ENCODE peak calls at places on chromosomes 6 and 20, in nine cellular contexts. L is Caco-2, F is neural crest cell, V is fibroblast of mammary gland, I is K562, N is thyroid gland, M is HepG2, B is kidney epithelial cell, P is GM12865. H is an unnamed sample.

GRCh38 chr20:910132-910839 is 5.8 kb downstream of the ANGPT4 start:
- DNase-seq in I (no peak), V (no peak), B (no peak), P (no peak), M (no peak), L (no peak), N (no peak), F (no peak), H (no peak)

GRCh38 chr6:156410649-156411048 is 366.5 kb upstream of the ARID1B start:
- DNase-seq in P (no peak), I (no peak), N (no peak), V (no peak), L (no peak), M (no peak), B (no peak), F (no peak), H (no peak)

GRCh38 chr6:53984163-53984562 is 127.1 kb upstream of the MLIP start:
- DNase-seq in B (peak; percentile 91), M (peak; percentile 15), P (no peak), N (no peak), V (peak; percentile 96), I (no peak), F (no peak), L (no peak), H (no peak)

GRCh38 chr6:96836579-96837137 is 619 bp downstream of the GPR63 start:
- DNase-seq in V (no peak), B (no peak), L (peak; percentile 3), M (no peak), N (peak; percentile 12), P (peak; percentile 25), I (peak; percentile 53), F (peak; percentile 8), H (no peak)

GRCh38 chr20:59020938-59021551 is 1.8 kb downstream of the TUBB1 start:
- DNase-seq in M (no peak), N (no peak), V (peak; percentile 35), F (no peak), L (no peak), P (no peak), I (peak; percentile 58), B (no peak), H (no peak)

GRCh38 chr6:120111001-120111400 is 761.4 kb upstream of the MAN1A1 start:
- DNase-seq in F (no peak), I (no peak), B (no peak), P (no peak), N (no peak), L (no peak), V (no peak), M (no peak), H (no peak)

GRCh38 chr6:136859430-136859829 is 37.0 kb downstream of the PEX7 start:
- DNase-seq in L (no peak), V (no peak), P (no peak), B (no peak), N (no peak), I (no peak), M (no peak), F (no peak), H (no peak)

GRCh38 chr6:62150048-62150663 is 135.9 kb downstream of the KHDRBS2 start:
- DNase-seq in F (peak; percentile 12), P (peak; percentile 43), B (peak; percentile 12), M (peak; percentile 72), L (peak; percentile 52), N (peak; percentile 34), I (peak; percentile 28), V (peak; percentile 53), H (no peak)

GRCh38 chr6:33763483-33763882 is 16.8 kb upstream of the IP6K3 start:
- DNase-seq in P (no peak), V (no peak), I (no peak), M (no peak), F (no peak), B (no peak), N (no peak), L (no peak), H (no peak)

GRCh38 chr20:32358883-32359632 is 927 bp downstream of the ASXL1 start:
- DNase-seq in M (peak; percentile 85), L (peak; percentile 92), F (peak; percentile 72), N (peak; percentile 71), V (peak; percentile 54), I (peak; percentile 92), B (no peak), P (peak; percentile 81), H (peak; percentile 76)

GRCh38 chr6:149032318-149032598 is 285.3 kb upstream of the TAB2 start:
- DNase-seq in V (no peak), I (no peak), L (no peak), N (no peak), F (no peak), P (no peak), B (no peak), M (no peak), H (no peak)

GRCh38 chr6:106141441-106142237 is 55.5 kb downstream of the PRDM1 start:
- DNase-seq in F (no peak), I (no peak), V (peak; percentile 7), M (no peak), L (no peak), P (peak; percentile 96), B (no peak), N (no peak), H (no peak)

GRCh38 chr6:45192556-45192955 is 135.6 kb upstream of the RUNX2 start:
- DNase-seq in P (no peak), L (no peak), B (peak; percentile 2), F (no peak), M (no peak), I (no peak), N (no peak), V (peak; percentile 32), H (no peak)

GRCh38 chr6:134739299-134740090 is 210.4 kb downstream of the ALDH8A1 start:
- DNase-seq in B (no peak), I (no peak), V (peak; percentile 54), P (no peak), N (no peak), M (no peak), F (no peak), L (no peak), H (no peak)

GRCh38 chr6:134738486-134738885 is 211.4 kb downstream of the ALDH8A1 start:
- DNase-seq in M (no peak), P (no peak), F (no peak), N (no peak), I (no peak), B (no peak), V (no peak), L (no peak), H (no peak)

GRCh38 chr6:134740473-134741192 is 209.3 kb downstream of the ALDH8A1 start:
- DNase-seq in M (no peak), B (no peak), F (no peak), N (no peak), P (no peak), I (no peak), L (no peak), V (peak; percentile 61), H (no peak)

GRCh38 chr6:134744301-134744700 is 205.6 kb downstream of the ALDH8A1 start:
- DNase-seq in L (no peak), N (no peak), B (no peak), F (no peak), I (no peak), M (no peak), V (peak; percentile 12), P (no peak), H (no peak)

GRCh38 chr6:134741193-134741521 is 208.7 kb downstream of the ALDH8A1 start:
- DNase-seq in M (no peak), N (peak; percentile 24), V (no peak), P (peak; percentile 3), B (no peak), L (peak; percentile 5), I (no peak), F (no peak), H (no peak)
- TF ChIP-seq CTCF in M (peak; percentile 47), N (no peak), V (no peak), P (peak; percentile 9), B (peak; percentile 39), L (peak; percentile 24), I (peak; percentile 26), F (peak; percentile 34), H (peak; percentile 33)

GRCh38 chr6:5260661-5261544 is at the start of the genes FARS2 and LYRM4:
- DNase-seq in F (peak; percentile 89), P (peak; percentile 93), I (peak; percentile 97), L (peak; percentile 92), M (peak; percentile 79), N (peak; percentile 92), B (peak; percentile 25), V (peak; percentile 74), H (peak; percentile 81)
- TF ChIP-seq CTCF in F (peak; percentile 59), P (no peak), I (no peak), L (no peak), M (peak; percentile 39), N (no peak), B (peak; percentile 34), V (peak; percentile 8), H (peak; percentile 50)

GRCh38 chr20:53195882-53196610 is 223.9 kb downstream of the TSHZ2 start:
- DNase-seq in V (peak; percentile 17), N (no peak), L (no peak), I (peak; percentile 49), M (no peak), P (no peak), B (no peak), F (no peak), H (no peak)
- TF ChIP-seq CTCF in V (no peak), N (no peak), L (no peak), I (peak; percentile 29), M (no peak), P (no peak), B (no peak), F (no peak), H (no peak)

GRCh38 chr6:170523256-170524187 is 29.6 kb downstream of the PSMB1 start:
- DNase-seq in F (no peak), B (no peak), N (no peak), M (no peak), I (no peak), P (no peak), L (no peak), V (no peak), H (no peak)

GRCh38 chr6:170525795-170526194 is 27.3 kb downstream of the PSMB1 start:
- DNase-seq in P (no peak), F (no peak), M (no peak), L (no peak), B (no peak), V (no peak), I (no peak), N (no peak), H (no peak)

GRCh38 chr6:170516783-170517616 is 36.1 kb downstream of the PSMB1 start:
- DNase-seq in P (peak; percentile 71), F (peak; percentile 37), B (peak; percentile 35), I (no peak), V (peak; percentile 79), N (peak; percentile 54), L (peak; percentile 65), M (peak; percentile 74), H (peak; percentile 25)

GRCh38 chr6:170524188-170524535 is 28.9 kb downstream of the PSMB1 start:
- DNase-seq in F (no peak), I (no peak), L (no peak), N (no peak), B (no peak), P (no peak), M (no peak), V (no peak), H (no peak)

DNA sequence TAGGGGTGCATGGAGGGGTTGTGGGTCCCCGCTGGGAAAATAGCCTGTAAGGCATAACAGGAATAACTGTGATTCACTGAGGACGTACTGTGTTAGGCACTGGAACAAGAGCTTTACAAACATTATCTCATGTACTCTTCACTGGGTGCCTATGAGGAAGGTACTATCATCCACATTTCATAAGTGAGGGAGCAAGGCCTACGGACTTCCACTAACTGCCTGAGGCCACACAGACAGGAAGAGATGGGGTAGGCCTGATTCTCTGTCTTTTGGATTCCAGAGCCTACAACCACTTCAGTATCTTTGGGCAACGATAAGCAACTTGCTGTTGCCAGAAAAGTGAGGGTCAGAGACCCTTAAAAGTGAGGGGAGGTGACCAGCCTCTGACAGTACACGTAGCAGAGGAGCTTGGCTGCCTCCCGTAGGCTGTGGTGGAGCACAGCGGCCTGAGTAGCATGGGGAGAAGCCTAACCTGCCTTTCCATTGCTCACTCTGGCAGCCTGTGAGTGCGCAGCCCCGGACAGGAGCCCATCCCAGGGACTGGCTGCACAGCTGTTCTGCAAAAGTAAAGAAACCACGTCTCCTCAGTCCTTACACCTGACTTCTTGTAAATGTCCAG is 30.4 kb downstream of the PSMB1 start:
- DNase-seq in I (no peak), N (no peak), F (no peak), V (peak; percentile 16), L (peak; percentile 31), M (no peak), P (no peak), B (no peak), H (no peak)
- TF ChIP-seq CTCF in I (peak; percentile 38), N (no peak), F (peak; percentile 46), V (peak; percentile 31), L (peak; percentile 12), M (peak; percentile 52), P (peak; percentile 12), B (peak; percentile 46), H (peak; percentile 47)

H was measured in progenitor cell of endocrine pancreas.